ENCODE peak calls at places on chromosomes 3 and 15, in ten cellular contexts. V is K562, W is OCI-LY7, M is BJ, J is breast epithelium, Q is GM23338, N is fibroblast of mammary gland, I is thoracic aorta, E is B cell, R is prostate gland. F is an unnamed sample.
A peak's percentile ranks its signal among the peaks of the same experiment; 100 is the strongest.

GRCh38 chr15:48565560-48566482 is 79.7 kb downstream of the FBN1 start:
- DNase-seq in V (no peak), W (no peak), M (peak; percentile 76), J (no peak), Q (no peak), N (peak; percentile 98), I (no peak), E (no peak), R (no peak), F (no peak)

GRCh38 chr15:70327328-70328136 is 229.8 kb upstream of the TLE3 start:
- DNase-seq in V (no peak), W (no peak), M (peak; percentile 43), J (no peak), Q (no peak), N (peak; percentile 83), I (no peak), E (no peak), R (no peak), F (peak; percentile 53)

GRCh38 chr15:75358771-75359536 is 9.5 kb downstream of the MAN2C1 start:
- DNase-seq in V (no peak), W (no peak), M (no peak), J (no peak), Q (no peak), N (no peak), I (no peak), E (no peak), R (no peak), F (no peak)

GRCh38 chr3:81485444-81485865 is 276.0 kb downstream of the GBE1 start:
- DNase-seq in V (no peak), W (peak; percentile 3), M (peak; percentile 63), J (no peak), Q (no peak), N (peak; percentile 89), I (no peak), E (no peak), R (no peak), F (no peak)

GRCh38 chr3:192907784-192908183 is 9.9 kb downstream of the MB21D2 start:
- DNase-seq in V (no peak), W (no peak), M (no peak), J (no peak), Q (no peak), N (no peak), I (no peak), E (no peak), R (no peak), F (no peak)

GRCh38 chr3:184740509-184741258 is 28.8 kb upstream of the MAGEF1 start:
- DNase-seq in V (no peak), W (no peak), M (no peak), J (peak; percentile 62), Q (no peak), N (peak; percentile 58), I (no peak), E (no peak), R (peak; percentile 43), F (no peak)

GRCh38 chr15:71709808-71710418 is 100.4 kb upstream of the NR2E3 start:
- DNase-seq in V (no peak), W (no peak), M (no peak), J (peak; percentile 16), Q (no peak), N (no peak), I (no peak), E (no peak), R (no peak), F (no peak)

GRCh38 chr3:66561374-66561773 is 60.6 kb upstream of the LRIG1 start:
- DNase-seq in V (no peak), W (no peak), M (no peak), J (no peak), Q (no peak), N (peak; percentile 5), I (no peak), E (no peak), R (no peak), F (no peak)

GRCh38 chr3:66394261-66395249 is 106.3 kb downstream of the LRIG1 start:
- DNase-seq in V (peak; percentile 20), W (no peak), M (no peak), J (no peak), Q (no peak), N (no peak), I (peak; percentile 58), E (no peak), R (no peak), F (no peak)

GRCh38 chr3:69491980-69492379 is 106.1 kb upstream of the FRMD4B start:
- DNase-seq in V (no peak), W (no peak), M (no peak), J (no peak), Q (no peak), N (no peak), I (no peak), E (no peak), R (no peak), F (no peak)

GRCh38 chr3:146581877-146582508 is 23.2 kb downstream of the PLSCR5 start:
- DNase-seq in V (no peak), W (no peak), M (no peak), J (no peak), Q (no peak), N (peak; percentile 6), I (no peak), E (no peak), R (no peak), F (no peak)

GRCh38 chr3:117606860-117607259 is 897.3 kb downstream of the TUSC7 start:
- DNase-seq in V (no peak), W (no peak), M (no peak), J (no peak), Q (no peak), N (no peak), I (no peak), E (no peak), R (no peak), F (no peak)

GRCh38 chr15:69749797-69750196 is 297.2 kb downstream of the RPLP1 start:
- DNase-seq in V (no peak), W (peak; percentile 63), M (no peak), J (no peak), Q (no peak), N (no peak), I (no peak), E (no peak), R (no peak), F (no peak)

GRCh38 chr3:139528924-139529323 is 10.6 kb downstream of the RBP1 start:
- DNase-seq in V (no peak), W (no peak), M (no peak), J (no peak), Q (no peak), N (no peak), I (no peak), E (no peak), R (no peak), F (no peak)

DNA sequence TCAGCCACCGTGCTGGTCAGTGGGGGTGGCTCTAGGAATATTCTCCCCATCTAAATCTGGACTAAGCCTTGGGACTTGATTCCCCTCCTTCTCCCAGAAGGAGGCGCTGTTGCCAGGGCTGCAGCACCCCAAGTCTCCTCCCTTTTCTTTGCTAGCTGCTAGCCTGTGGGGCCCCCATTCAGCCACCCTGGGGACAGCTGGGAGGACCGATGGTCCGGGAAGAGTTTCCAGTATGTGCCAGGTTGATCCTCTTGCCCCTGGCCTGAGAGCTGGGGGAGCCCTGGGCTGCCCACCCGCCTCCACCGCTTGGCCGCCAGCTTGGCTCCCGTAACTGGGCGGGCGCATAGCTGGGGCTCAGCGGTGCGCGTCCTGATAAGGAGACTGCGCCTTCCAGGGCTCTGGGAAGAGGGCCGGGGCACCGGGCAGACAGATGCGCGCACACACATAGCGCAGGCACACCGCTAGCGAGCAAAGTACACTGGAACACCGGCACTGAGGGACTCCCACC is 4.2 kb downstream of the SMAD6 start:
- DNase-seq in V (peak; percentile 65), W (no peak), M (no peak), J (no peak), Q (no peak), N (no peak), I (no peak), E (no peak), R (no peak), F (no peak)
- TF ChIP-seq CTCF in V (peak; percentile 89), W (peak; percentile 71), M (peak; percentile 68), J (no peak), Q (peak; percentile 61), N (peak; percentile 34), I (peak; percentile 53), E (no peak), R (peak; percentile 29), F (peak; percentile 42)

GRCh38 chr3:194514626-194515025 is 27.8 kb upstream of the ATP13A3 start:
- DNase-seq in V (peak; percentile 19), W (no peak), M (no peak), J (no peak), Q (no peak), N (no peak), I (no peak), E (no peak), R (no peak), F (no peak)
- TF ChIP-seq CTCF in V (peak; percentile 19), W (peak; percentile 51), M (no peak), J (no peak), Q (peak; percentile 46), N (no peak), I (no peak), E (no peak), R (no peak), F (no peak)

DNA sequence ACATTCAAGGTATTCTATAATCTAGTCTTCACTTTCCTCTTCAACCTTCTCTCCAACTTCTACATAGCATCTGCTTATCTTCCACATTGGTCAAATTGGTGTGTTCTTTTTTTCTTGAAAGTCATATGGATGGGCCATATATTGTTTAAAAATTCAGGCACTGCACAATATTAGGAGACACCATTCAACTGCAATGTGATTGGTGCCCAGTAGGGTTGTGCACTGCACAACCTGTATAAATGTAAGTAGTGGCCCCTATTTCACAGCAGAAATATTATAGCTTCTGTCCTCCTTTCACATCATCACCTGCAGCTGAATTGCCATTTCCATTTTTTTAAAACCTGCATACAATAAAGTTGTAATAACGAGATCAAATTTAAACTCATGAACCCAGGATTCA is 18.1 kb upstream of the GOLIM4 start:
- DNase-seq in V (no peak), W (no peak), M (no peak), J (no peak), Q (no peak), N (no peak), I (no peak), E (no peak), R (no peak), F (no peak)
- TF ChIP-seq CTCF in V (no peak), W (no peak), M (no peak), J (no peak), Q (no peak), N (peak; percentile 9), I (no peak), E (no peak), R (no peak), F (no peak)

GRCh38 chr15:23039151-23039916 is at the start of gene TUBGCP5:
- DNase-seq in V (peak; percentile 92), W (peak; percentile 99), M (peak; percentile 80), J (peak; percentile 93), Q (peak; percentile 98), N (peak; percentile 98), I (peak; percentile 89), E (peak; percentile 91), R (peak; percentile 95), F (peak; percentile 100)
- TF ChIP-seq CTCF in V (peak; percentile 34), W (peak; percentile 32), M (peak; percentile 52), J (peak; percentile 74), Q (no peak), N (peak; percentile 32), I (peak; percentile 69), E (peak; percentile 35), R (peak; percentile 84), F (peak; percentile 42)

DNA sequence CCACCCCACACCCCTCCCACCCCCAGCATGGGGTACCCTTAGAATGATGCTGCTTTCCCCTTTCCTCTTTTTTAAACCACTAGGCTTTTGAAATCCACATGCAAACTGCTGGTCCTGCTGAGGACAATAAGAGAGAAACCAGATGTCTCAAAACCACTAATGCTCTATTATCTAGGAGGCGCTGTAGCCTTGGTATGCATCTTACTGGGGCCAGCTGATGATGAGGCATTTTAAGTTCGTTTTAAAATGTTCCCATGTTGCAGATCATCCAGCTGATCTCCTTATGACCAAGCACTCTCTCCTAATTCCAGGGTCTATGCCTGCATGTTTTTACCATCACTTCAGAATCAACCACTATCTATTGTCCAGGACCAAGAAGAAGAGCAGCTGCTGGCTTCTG is 1.3 kb downstream of the NME9 start:
- DNase-seq in V (peak; percentile 13), W (peak; percentile 30), M (no peak), J (no peak), Q (peak; percentile 51), N (peak; percentile 53), I (no peak), E (no peak), R (no peak), F (peak; percentile 4)
- TF ChIP-seq CTCF in V (peak; percentile 15), W (peak; percentile 56), M (peak; percentile 34), J (no peak), Q (peak; percentile 57), N (peak; percentile 23), I (no peak), E (no peak), R (no peak), F (no peak)

F was measured in osteocyte.